ENCODE peak calls at places on chromosomes 6 and 20, in eight cellular contexts. J, R, L, C, K, T, D and I are unnamed samples.

GRCh38 chr20:48025661-48026060 is 240.4 kb upstream of the SULF2 start:
- DNase-seq in K (no peak), T (peak), J (no peak), L (peak), R (no peak), C (no peak), D (peak), I (no peak)

GRCh38 chr6:41878961-41879405 is 16.2 kb downstream of the USP49 start:
- DNase-seq in L (peak), K (no peak), D (peak), C (no peak), J (no peak), R (no peak), T (peak), I (peak)

GRCh38 chr20:59006864-59007757 is at the start of gene CTSZ:
- DNase-seq in D (no peak), T (peak), J (peak), L (peak), C (peak), K (peak), R (peak), I (no peak)

GRCh38 chr20:11734431-11734830 is 183.3 kb upstream of the BTBD3 start:
- DNase-seq in K (no peak), R (no peak), L (no peak), J (no peak), C (no peak), T (no peak), D (no peak), I (no peak)

GRCh38 chr6:144675231-144675861 is 390.2 kb downstream of the UTRN start:
- DNase-seq in R (no peak), D (peak), T (peak), C (no peak), K (no peak), J (no peak), L (peak), I (peak)

GRCh38 chr6:110345025-110345424 is 13.1 kb downstream of the METTL24 start:
- DNase-seq in K (no peak), C (no peak), L (no peak), J (no peak), T (no peak), R (no peak), D (no peak), I (no peak)

GRCh38 chr6:89260832-89261231 is 43.7 kb upstream of the GABRR1 start:
- DNase-seq in C (peak), D (no peak), J (no peak), L (no peak), T (peak), K (no peak), R (no peak), I (no peak)

GRCh38 chr20:61516398-61517208 is 264.5 kb downstream of the CDH4 start:
- DNase-seq in C (no peak), L (no peak), R (no peak), T (no peak), J (no peak), D (no peak), K (no peak), I (peak)

GRCh38 chr6:144478487-144478886 is 193.4 kb downstream of the UTRN start:
- DNase-seq in L (peak), D (no peak), K (no peak), J (no peak), R (no peak), T (no peak), C (no peak), I (no peak)

GRCh38 chr20:25242231-25242630 is 5.7 kb upstream of the PYGB start:
- DNase-seq in D (no peak), K (no peak), J (no peak), L (no peak), C (no peak), R (no peak), T (no peak), I (no peak)

GRCh38 chr6:45351667-45352066 is 23.5 kb downstream of the RUNX2 start:
- DNase-seq in J (no peak), D (no peak), K (no peak), L (no peak), T (no peak), R (no peak), C (no peak), I (no peak)

GRCh38 chr6:97316982-97317381 is 34.0 kb upstream of the MMS22L start:
- DNase-seq in R (no peak), L (no peak), J (no peak), K (no peak), D (no peak), C (no peak), T (no peak), I (no peak)

GRCh38 chr6:169106176-169106575 is 147.5 kb downstream of the THBS2 start:
- DNase-seq in R (no peak), J (no peak), T (peak), C (no peak), L (no peak), K (no peak), D (no peak), I (peak)

GRCh38 chr6:63415286-63415685 is 95.5 kb upstream of the LGSN start:
- DNase-seq in L (no peak), C (no peak), K (no peak), D (no peak), T (no peak), J (no peak), R (no peak), I (no peak)

GRCh38 chr6:34680802-34681515 is 15.6 kb downstream of the ILRUN start:
- DNase-seq in T (peak), R (no peak), L (no peak), C (peak), K (peak), D (no peak), J (no peak), I (peak)

GRCh38 chr20:55693646-55694045 is 311.7 kb downstream of the CBLN4 start:
- DNase-seq in L (no peak), C (no peak), R (no peak), J (no peak), D (no peak), T (no peak), K (no peak), I (no peak)

GRCh38 chr6:138311268-138311667 is 66.4 kb upstream of the SMIM28 start:
- DNase-seq in K (no peak), D (no peak), L (no peak), T (no peak), C (no peak), R (no peak), J (no peak), I (no peak)

GRCh38 chr6:84172574-84172973 is 54.9 kb downstream of the CEP162 start:
- DNase-seq in C (no peak), D (no peak), K (no peak), J (no peak), T (no peak), R (no peak), L (no peak), I (no peak)

DNA sequence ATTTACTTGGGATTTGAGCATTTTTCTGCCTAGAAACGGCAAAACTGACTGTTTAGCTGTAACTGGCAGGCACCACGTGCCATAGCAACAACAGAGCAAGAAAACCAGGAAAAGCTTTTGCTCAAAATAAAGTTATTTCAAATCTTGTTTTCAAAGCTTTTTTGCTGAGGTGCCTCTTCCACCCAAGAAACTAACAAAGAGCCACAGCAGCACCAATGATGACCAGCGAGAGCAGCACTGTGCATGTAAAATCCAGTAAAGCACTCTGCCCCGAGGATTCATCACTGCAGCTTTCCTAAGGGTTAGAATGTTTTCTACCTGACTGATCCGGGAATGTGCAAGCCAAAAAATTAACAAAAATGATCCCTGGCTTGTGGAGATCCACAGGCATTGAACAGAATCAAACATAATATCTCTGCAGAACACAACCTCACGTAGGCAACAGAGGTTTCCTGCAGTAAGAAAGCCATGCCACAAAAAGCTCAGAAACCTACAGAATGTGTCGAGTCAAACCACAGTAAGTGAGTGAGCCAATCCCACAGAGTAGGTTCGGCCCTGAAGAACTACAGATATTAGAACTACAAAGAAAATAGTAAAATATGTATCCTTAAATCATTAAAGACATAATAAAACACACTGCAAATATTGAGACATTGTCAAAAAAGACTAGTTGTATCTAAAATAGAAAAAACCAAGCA is 7.4 kb upstream of the ULBP3 start:
- DNase-seq in L (no peak), J (peak), K (no peak), R (no peak), D (peak), C (no peak), T (peak), I (no peak)
- TF ChIP-seq CTCF in L (peak), J (no peak), K (no peak), R (no peak), D (no peak), C (no peak), T (peak), I (no peak)

DNA sequence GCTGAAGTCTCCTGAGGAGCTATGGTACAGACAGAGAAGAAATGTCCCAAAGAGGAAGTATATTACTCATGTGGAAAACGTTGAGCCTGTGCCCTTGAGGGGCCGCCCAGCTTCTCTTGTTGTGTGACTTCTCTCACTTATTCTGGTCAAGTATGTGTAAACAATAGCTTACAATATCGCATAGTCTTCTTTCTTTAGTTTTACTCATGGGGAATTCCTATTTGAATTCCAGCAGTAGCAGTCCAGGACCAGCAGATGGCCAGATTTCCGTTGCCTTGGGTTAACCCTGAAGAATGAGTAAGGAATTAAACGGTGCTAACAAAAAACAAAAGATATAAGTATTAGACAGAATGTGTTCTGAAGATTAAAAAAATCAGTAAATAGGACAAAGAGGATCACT is 522.0 kb upstream of the GJE1 start:
- DNase-seq in K (no peak), T (peak), C (no peak), R (no peak), L (peak), D (peak), J (peak), I (peak)
- TF ChIP-seq CTCF in K (no peak), T (peak), C (no peak), R (no peak), L (peak), D (peak), J (peak), I (peak)

DNA sequence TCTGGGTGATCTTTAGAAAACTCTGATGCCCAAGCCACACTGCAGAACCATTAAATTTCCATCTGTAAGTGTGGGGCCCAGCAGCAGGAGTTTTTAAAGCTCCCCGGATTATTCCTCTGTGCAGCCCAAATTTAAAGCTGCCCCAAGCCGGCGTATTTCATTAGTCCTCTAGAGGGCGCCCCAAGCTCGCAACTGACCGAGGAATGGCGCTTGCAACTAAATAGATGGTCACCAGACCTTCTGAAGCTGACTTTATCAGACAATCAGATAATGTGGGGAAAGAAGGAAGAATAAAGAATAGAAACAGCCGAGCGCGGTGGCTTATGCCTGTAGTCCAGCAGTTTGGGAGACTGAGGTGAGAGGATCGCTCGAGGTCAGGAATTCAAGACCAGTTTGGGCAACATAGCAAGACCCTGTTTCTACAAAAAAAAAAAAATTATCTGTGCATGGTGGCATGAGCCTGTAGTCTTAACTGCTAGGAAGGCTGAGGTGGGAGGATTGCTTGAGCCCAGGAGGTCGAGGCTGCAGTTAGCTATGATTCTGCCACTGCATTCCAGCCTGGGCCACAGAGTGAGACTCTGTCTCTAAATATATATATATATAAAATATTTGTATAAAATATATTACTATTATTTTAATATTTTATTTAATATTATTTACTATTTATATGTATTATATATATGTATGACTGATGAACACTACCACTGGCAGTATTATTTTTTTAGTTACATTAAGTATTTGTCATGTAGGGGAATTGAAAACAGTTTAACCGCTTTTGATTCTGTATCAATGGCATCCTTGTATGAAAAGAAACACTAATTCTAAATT is 56.0 kb downstream of the OTOR start:
- DNase-seq in T (peak), L (peak), D (peak), K (peak), R (no peak), J (peak), C (peak), I (peak)
- TF ChIP-seq CTCF in T (peak), L (peak), D (peak), K (peak), R (peak), J (peak), C (peak), I (peak)

GRCh38 chr6:25312703-25313102 is 33.5 kb downstream of the CARMIL1 start:
- DNase-seq in T (peak), J (no peak), L (peak), D (peak), K (no peak), R (no peak), C (no peak), I (peak)
- TF ChIP-seq CTCF in T (no peak), J (no peak), L (peak), D (no peak), K (no peak), R (no peak), C (no peak), I (no peak)

DNA sequence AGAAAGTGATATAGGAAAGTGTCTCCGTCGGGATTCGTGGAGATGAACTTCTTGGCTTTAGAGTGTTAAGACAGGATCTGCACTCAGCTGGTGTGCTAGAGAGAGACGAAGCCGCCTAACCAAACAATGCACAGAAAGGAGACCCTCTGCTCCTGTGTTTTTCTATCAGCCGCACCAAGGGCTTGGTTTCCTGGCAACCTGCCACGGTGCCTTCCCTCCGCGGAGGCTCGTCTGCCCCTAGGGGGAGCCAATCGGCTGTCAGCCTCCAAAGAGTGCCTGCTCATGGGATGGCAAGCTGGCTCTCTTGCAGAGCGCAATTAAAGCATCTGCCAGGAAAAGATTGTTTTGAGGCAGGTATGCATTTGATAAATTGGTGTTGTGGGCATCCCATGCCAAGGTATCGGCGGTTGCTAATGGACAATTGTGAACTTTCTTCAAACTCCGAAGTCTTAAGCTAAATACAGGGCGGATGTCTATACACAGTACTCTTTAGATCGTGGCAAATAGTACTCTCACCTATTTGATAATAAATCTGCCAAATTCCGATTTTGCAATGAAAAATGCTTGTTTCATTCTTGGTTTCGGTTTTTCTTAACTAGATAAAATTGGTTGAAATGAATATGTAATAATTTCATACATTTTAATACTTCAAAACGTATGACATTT is 603.3 kb downstream of the RNF144B start:
- DNase-seq in R (peak), D (peak), C (peak), K (peak), L (peak), T (peak), J (peak), I (peak)
- TF ChIP-seq CTCF in R (peak), D (peak), C (peak), K (peak), L (peak), T (peak), J (peak), I (peak)

DNA sequence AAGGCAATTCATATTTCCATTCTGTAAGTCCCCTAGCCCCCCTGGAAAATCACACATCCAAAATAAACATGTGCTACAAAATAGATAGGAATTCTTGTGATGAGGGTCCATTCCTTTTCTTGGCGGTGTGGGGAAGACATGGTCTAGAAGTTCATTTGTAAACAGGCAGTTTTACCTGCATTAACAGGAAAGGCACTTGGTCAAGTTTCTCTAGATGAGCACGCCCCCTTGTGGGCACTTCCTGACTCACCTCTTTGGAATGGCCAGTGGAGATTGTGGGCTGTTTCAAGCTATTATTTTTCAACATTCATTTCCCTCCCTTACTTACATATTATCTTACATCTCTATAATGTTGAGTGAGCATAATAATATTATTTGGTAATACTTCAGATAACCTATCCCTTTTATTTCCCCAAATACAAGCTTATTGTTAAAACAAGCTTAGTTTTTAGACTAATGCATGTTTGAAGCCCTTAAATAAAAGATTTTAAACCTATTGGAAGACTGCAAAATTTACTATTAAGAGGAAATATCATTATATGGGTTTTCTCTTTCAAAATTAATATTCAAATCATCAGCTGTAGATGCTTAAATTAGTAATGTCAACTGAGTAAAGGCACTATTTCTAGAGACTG is 92.1 kb downstream of the TASP1 start:
- DNase-seq in J (peak), C (peak), R (peak), L (peak), D (peak), T (peak), K (peak), I (peak)
- TF ChIP-seq CTCF in J (peak), C (peak), R (peak), L (peak), D (peak), T (peak), K (peak), I (peak)

GRCh38 chr6:124798942-124799496 is 163.2 kb upstream of the RNF217 start:
- DNase-seq in K (no peak), L (peak), J (no peak), C (no peak), D (no peak), T (peak), R (no peak), I (no peak)
- TF ChIP-seq CTCF in K (no peak), L (peak), J (no peak), C (no peak), D (peak), T (peak), R (no peak), I (peak)

GRCh38 chr20:39394461-39394860 is 432.3 kb downstream of the DHX35 start:
- DNase-seq in C (no peak), K (no peak), J (no peak), T (no peak), R (no peak), D (no peak), L (no peak), I (no peak)
- TF ChIP-seq CTCF in C (no peak), K (no peak), J (no peak), T (no peak), R (no peak), D (no peak), L (no peak), I (no peak)